ENCODE peak calls at places on chromosomes 3 and 15, in eight cellular contexts. G is cardiac muscle cell; F is left ventricle myocardium inferior; M is heart left ventricle; B is psoas muscle; C is CD4-positive, alpha-beta T cell; J is pancreas; E is tibial nerve. T is an unnamed sample. For H3K9me3, the result is how much of the 10 kb centered on the place peaks cover.

GRCh38 chr3:129461022-129461421 is 21.0 kb downstream of the IFT122 start:
- DNase-seq in G (peak), F (no peak), M (no peak), B (no peak), C (no peak), J (no peak), E (no peak), T (no peak)

GRCh38 chr3:60992395-60992794 is 258.9 kb downstream of the FHIT start:
- DNase-seq in G (no peak), F (peak), M (no peak), B (peak), C (no peak), J (no peak), E (peak), T (no peak)

GRCh38 chr15:40115670-40116093 is 7.0 kb upstream of the BMF start:
- DNase-seq in G (peak), F (no peak), M (no peak), B (no peak), C (no peak), J (peak), E (peak), T (no peak)

GRCh38 chr3:134809412-134810051 is 14.5 kb downstream of the EPHB1 start:
- DNase-seq in G (no peak), F (no peak), M (no peak), B (no peak), C (no peak), J (no peak), E (no peak), T (no peak)

GRCh38 chr15:82688691-82689090 is 21.0 kb downstream of the AP3B2 start:
- DNase-seq in G (no peak), F (no peak), M (no peak), B (no peak), C (no peak), J (no peak), E (no peak), T (no peak)

GRCh38 chr3:134009345-134010000 is 20.3 kb downstream of the SLCO2A1 start:
- DNase-seq in G (peak), F (no peak), M (no peak), B (no peak), C (no peak), J (no peak), E (no peak), T (no peak)

GRCh38 chr3:88626426-88627120 is 476.8 kb downstream of the C3orf38 start:
- DNase-seq in G (no peak), F (no peak), M (no peak), B (no peak), C (no peak), J (no peak), E (no peak), T (no peak)

GRCh38 chr3:141735789-141736465 is 2.2 kb upstream of the RNF7 start:
- DNase-seq in G (no peak), F (no peak), M (no peak), B (no peak), C (no peak), J (no peak), E (no peak), T (no peak)

GRCh38 chr3:44499149-44499898 is 21.9 kb upstream of the ZNF445 start:
- DNase-seq in G (no peak), F (no peak), M (no peak), B (no peak), C (no peak), J (no peak), E (no peak), T (no peak)
- H3K9me3 ChIP-seq in G (under half), F (half or more), M (under half), B (under half), C (half or more), J (under half), E (under half), T (under half)

GRCh38 chr3:132265488-132265887 is 51.7 kb upstream of the ACP3 start:
- DNase-seq in G (no peak), F (no peak), M (no peak), B (no peak), C (no peak), J (no peak), E (no peak), T (no peak)
- H3K27ac ChIP-seq in G (peak), F (no peak), M (no peak), B (no peak), C (no peak), J (no peak), E (no peak), T (no peak)

GRCh38 chr15:98813956-98814355 is 165.6 kb downstream of the IGF1R start:
- DNase-seq in G (peak), F (no peak), M (no peak), B (no peak), C (no peak), J (no peak), E (no peak), T (no peak)

GRCh38 chr15:98812711-98813441 is 164.5 kb downstream of the IGF1R start:
- DNase-seq in G (peak), F (no peak), M (no peak), B (no peak), C (no peak), J (no peak), E (no peak), T (no peak)

GRCh38 chr15:98823012-98823458 is 174.7 kb downstream of the IGF1R start:
- DNase-seq in G (peak), F (no peak), M (no peak), B (no peak), C (no peak), J (no peak), E (no peak), T (no peak)

GRCh38 chr15:98815207-98815606 is 166.9 kb downstream of the IGF1R start:
- DNase-seq in G (no peak), F (no peak), M (no peak), B (no peak), C (no peak), J (no peak), E (no peak), T (no peak)

GRCh38 chr15:98817745-98818144 is 169.4 kb downstream of the IGF1R start:
- DNase-seq in G (no peak), F (no peak), M (no peak), B (no peak), C (no peak), J (no peak), E (no peak), T (no peak)
- H3K9me3 ChIP-seq in G (under half), F (under half), M (under half), B (under half), C (under half), J (under half), E (under half), T (under half)

GRCh38 chr3:100605358-100605757 is 4.0 kb upstream of the ADGRG7 start:
- DNase-seq in G (no peak), F (no peak), M (no peak), B (no peak), C (no peak), J (peak), E (no peak), T (no peak)

GRCh38 chr3:100611221-100611620 is 1.8 kb downstream of the ADGRG7 start:
- DNase-seq in G (no peak), F (no peak), M (no peak), B (no peak), C (no peak), J (no peak), E (no peak), T (no peak)

GRCh38 chr3:100606894-100607512 is 2.4 kb upstream of the ADGRG7 start:
- DNase-seq in G (no peak), F (no peak), M (no peak), B (no peak), C (no peak), J (no peak), E (no peak), T (no peak)

GRCh38 chr3:100609963-100610362 is 562 bp downstream of the ADGRG7 start:
- DNase-seq in G (no peak), F (no peak), M (no peak), B (no peak), C (no peak), J (no peak), E (no peak), T (no peak)

GRCh38 chr3:100609305-100609704 is at the start of gene ADGRG7:
- DNase-seq in G (no peak), F (no peak), M (no peak), B (no peak), C (no peak), J (no peak), E (no peak), T (no peak)
- H3K27ac ChIP-seq in G (no peak), F (no peak), M (no peak), B (no peak), C (no peak), J (no peak), E (no peak), T (no peak)

GRCh38 chr3:31562525-31562924 is 29.8 kb downstream of the STT3B start:
- DNase-seq in G (no peak), F (peak), M (no peak), B (no peak), C (peak), J (peak), E (no peak), T (no peak)

GRCh38 chr3:31565288-31565687 is 32.6 kb downstream of the STT3B start:
- DNase-seq in G (peak), F (no peak), M (no peak), B (no peak), C (no peak), J (no peak), E (no peak), T (no peak)

GRCh38 chr3:31567036-31567435 is 34.3 kb downstream of the STT3B start:
- DNase-seq in G (no peak), F (no peak), M (no peak), B (no peak), C (no peak), J (no peak), E (no peak), T (peak)

GRCh38 chr3:31559872-31560534 is 27.3 kb downstream of the STT3B start:
- DNase-seq in G (no peak), F (no peak), M (no peak), B (no peak), C (no peak), J (no peak), E (no peak), T (no peak)

DNA sequence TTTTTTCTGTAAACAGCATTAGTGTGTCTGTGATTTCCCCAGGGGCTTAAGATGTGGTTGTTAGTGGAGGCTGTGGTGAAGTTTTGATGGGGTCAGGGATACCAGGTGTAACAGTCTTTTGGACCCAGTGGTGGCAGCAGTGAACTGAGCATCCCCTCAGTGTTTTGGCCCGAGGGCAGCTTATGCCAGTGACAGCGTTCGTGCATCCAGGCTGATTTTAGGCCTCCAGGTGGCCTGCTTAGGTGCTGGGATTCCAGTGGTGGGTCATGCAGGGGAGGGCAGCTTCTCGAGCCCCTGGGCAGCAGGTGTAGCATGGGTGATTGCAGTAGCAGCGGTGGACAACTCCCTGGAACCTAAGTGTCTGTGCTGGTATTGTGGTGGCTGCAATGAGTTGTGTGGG is 29.2 kb downstream of the STT3B start:
- DNase-seq in G (no peak), F (no peak), M (no peak), B (no peak), C (no peak), J (peak), E (no peak), T (no peak)
- H3K9me3 ChIP-seq in G (under half), F (under half), M (under half), B (under half), C (under half), J (under half), E (under half), T (under half)

GRCh38 chr3:126207166-126207565 is 26.8 kb upstream of the ALDH1L1 start:
- DNase-seq in G (no peak), F (no peak), M (no peak), B (no peak), C (no peak), J (no peak), E (no peak), T (no peak)
- H3K27ac ChIP-seq in G (no peak), F (peak), M (no peak), B (no peak), C (no peak), J (no peak), E (no peak), T (no peak)

DNA sequence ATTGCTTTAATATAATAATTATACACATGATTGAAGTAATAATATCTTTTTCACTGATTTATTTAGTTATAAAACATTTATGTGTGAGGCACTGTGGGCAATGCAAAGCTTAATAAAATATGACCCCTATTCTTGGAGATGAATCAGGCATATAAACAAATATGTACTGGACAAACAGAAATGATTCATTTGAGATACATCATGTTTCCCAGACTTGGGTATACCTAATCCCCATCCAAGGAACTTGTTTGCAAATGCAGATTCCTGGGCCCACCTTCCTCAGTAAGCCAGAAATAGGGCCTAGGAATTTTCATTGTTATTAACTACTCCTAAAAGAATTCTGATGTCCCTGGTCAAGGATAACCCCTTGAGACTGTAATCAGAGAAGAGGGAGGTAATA is 184.2 kb downstream of the CHL1 start:
- DNase-seq in G (no peak), F (no peak), M (no peak), B (no peak), C (no peak), J (no peak), E (no peak), T (no peak)
- H3K9me3 ChIP-seq in G (under half), F (under half), M (under half), B (under half), C (under half), J (under half), E (under half), T (under half)

GRCh38 chr3:114686624-114687023 is 392.8 kb downstream of the TIGIT start:
- DNase-seq in G (peak), F (no peak), M (no peak), B (no peak), C (no peak), J (no peak), E (no peak), T (no peak)
- H3K27ac ChIP-seq in G (no peak), F (peak), M (peak), B (peak), C (no peak), J (no peak), E (no peak), T (no peak)

GRCh38 chr3:5341610-5342009 is 154.1 kb downstream of the EDEM1 start:
- DNase-seq in G (no peak), F (no peak), M (no peak), B (no peak), C (no peak), J (no peak), E (no peak), T (no peak)

GRCh38 chr3:5348229-5348628 is 160.7 kb downstream of the EDEM1 start:
- DNase-seq in G (no peak), F (no peak), M (no peak), B (no peak), C (no peak), J (no peak), E (no peak), T (no peak)

GRCh38 chr3:5349343-5349742 is 161.8 kb downstream of the EDEM1 start:
- DNase-seq in G (no peak), F (no peak), M (no peak), B (no peak), C (no peak), J (no peak), E (no peak), T (no peak)

GRCh38 chr3:5344707-5345106 is 157.2 kb downstream of the EDEM1 start:
- DNase-seq in G (no peak), F (no peak), M (no peak), B (no peak), C (no peak), J (no peak), E (no peak), T (no peak)

DNA sequence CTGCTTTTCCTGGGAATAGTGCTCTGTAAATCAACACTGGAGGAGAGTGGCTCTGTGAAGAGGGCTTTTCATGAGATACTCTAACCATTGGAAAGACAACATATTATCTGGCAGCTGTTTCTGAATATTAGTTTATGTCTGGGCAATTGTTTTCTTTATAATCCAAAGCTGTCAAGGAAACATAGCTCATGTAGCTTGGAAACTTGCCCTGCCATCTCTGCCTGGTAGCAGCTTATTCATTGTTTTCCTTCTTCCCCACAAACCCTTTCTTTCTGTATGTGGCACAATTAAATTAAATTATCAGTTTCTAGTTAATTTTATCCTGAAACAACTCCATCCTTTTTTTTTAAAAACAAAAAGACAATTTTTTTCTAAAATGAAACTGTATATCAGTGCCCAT is 160.0 kb downstream of the EDEM1 start:
- DNase-seq in G (no peak), F (no peak), M (no peak), B (no peak), C (no peak), J (no peak), E (no peak), T (no peak)
- H3K9me3 ChIP-seq in G (under half), F (under half), M (under half), B (under half), C (under half), J (under half), E (under half), T (under half)